ENCODE peak calls at places on chromosomes 13 and 19, in nine cellular contexts. T is RPMI8226, A is A673, B is left ventricle myocardium inferior, P is neural progenitor cell, H is ascending aorta, K is amygdala, G is mucosa of gallbladder, O is NAMALWA. Z is an unnamed sample.

GRCh38 chr19:5889288-5889971 is 14.2 kb downstream of the NDUFA11 start:
- DNase-seq in T (no peak), A (no peak), B (no peak), P (no peak), H (no peak), K (no peak), G (no peak), O (no peak), Z (peak)

GRCh38 chr13:102977471-102977870 is 88.7 kb downstream of the SLC10A2 start:
- DNase-seq in T (no peak), A (no peak), B (no peak), P (no peak), H (no peak), K (no peak), G (no peak), O (no peak), Z (no peak)

GRCh38 chr13:108494991-108495661 is 134.3 kb upstream of the MYO16 start:
- DNase-seq in T (no peak), A (peak), B (no peak), P (peak), H (no peak), K (no peak), G (no peak), O (no peak), Z (no peak)

GRCh38 chr19:33194527-33194883 is 375 bp downstream of the LRP3 start:
- DNase-seq in T (no peak), A (peak), B (no peak), P (peak), H (no peak), K (no peak), G (no peak), O (no peak), Z (no peak)

GRCh38 chr19:46288896-46289588 is 7.8 kb upstream of the HIF3A start:
- DNase-seq in T (no peak), A (peak), B (peak), P (no peak), H (no peak), K (no peak), G (no peak), O (no peak), Z (no peak)

GRCh38 chr19:43132696-43133095 is 50.2 kb upstream of the PSG2 start:
- DNase-seq in T (no peak), A (no peak), B (no peak), P (no peak), H (no peak), K (no peak), G (no peak), O (no peak), Z (no peak)

GRCh38 chr13:41668130-41668757 is 210.9 kb downstream of the RGCC start:
- DNase-seq in T (peak), A (peak), B (no peak), P (peak), H (peak), K (peak), G (peak), O (peak), Z (peak)

GRCh38 chr19:16637535-16637934 is 9.5 kb upstream of the MED26 start:
- DNase-seq in T (no peak), A (no peak), B (no peak), P (no peak), H (no peak), K (no peak), G (no peak), O (no peak), Z (no peak)

GRCh38 chr13:113622791-113623490 is 35.1 kb downstream of the ATP4B start:
- DNase-seq in T (no peak), A (no peak), B (peak), P (no peak), H (no peak), K (no peak), G (no peak), O (no peak), Z (no peak)

Z was measured in Karpas-422.